ENCODE peak calls at places on chromosomes 13 and 19, in four cellular contexts. R is heart left ventricle, E is cardiac fibroblast, K is thoracic aorta. D is an unnamed sample.

GRCh38 chr19:58279925-58280316 is 1.2 kb downstream of the ZNF8 start:
- DNase-seq in R (no peak), E (no peak), K (no peak), D (peak; percentile 19)

GRCh38 chr13:113920606-113921306 is 53.1 kb downstream of the C13orf46 start:
- DNase-seq in E (no peak), R (peak; percentile 6), K (no peak), D (no peak)

GRCh38 chr13:98994080-98994479 is 16.2 kb upstream of the DOCK9 start:
- DNase-seq in K (no peak), E (no peak), R (no peak), D (no peak)

GRCh38 chr19:16073988-16074387 is 2.3 kb upstream of the TPM4 start:
- DNase-seq in R (no peak), E (no peak), K (no peak), D (no peak)

GRCh38 chr19:52722062-52723005 is 12.5 kb downstream of the ZNF611 start:
- DNase-seq in R (no peak), E (peak; percentile 48), K (no peak), D (peak; percentile 94)

GRCh38 chr13:96650301-96650886 is 343.9 kb downstream of the OXGR1 start:
- DNase-seq in E (peak; percentile 33), K (no peak), R (no peak), D (peak; percentile 94)

GRCh38 chr19:45815501-45816216 is 551 bp upstream of the RSPH6A start:
- DNase-seq in K (no peak), E (no peak), R (peak; percentile 36), D (no peak)

GRCh38 chr13:98509271-98510155 is 67.4 kb downstream of the STK24 start:
- DNase-seq in E (peak; percentile 87), R (peak; percentile 41), K (peak; percentile 31), D (peak; percentile 86)

GRCh38 chr13:50393641-50394040 is 378.4 kb downstream of the KCNRG start:
- DNase-seq in R (no peak), K (no peak), E (peak; percentile 32), D (peak; percentile 29)

GRCh38 chr13:111505175-111505777 is 184.8 kb downstream of the TEX29 start:
- DNase-seq in K (no peak), E (no peak), R (no peak), D (no peak)
- TF ChIP-seq CTCF in K (no peak), E (no peak), R (peak; percentile 29), D (no peak)

GRCh38 chr19:31591258-31591657 is 242.0 kb upstream of the TSHZ3 start:
- DNase-seq in K (no peak), E (no peak), R (no peak), D (no peak)
- TF ChIP-seq CTCF in K (no peak), E (no peak), R (no peak), D (no peak)

GRCh38 chr13:60583196-60583908 is 186.3 kb downstream of the TDRD3 start:
- DNase-seq in E (peak; percentile 78), K (no peak), R (no peak), D (no peak)
- TF ChIP-seq CTCF in E (peak; percentile 39), K (no peak), R (no peak), D (no peak)

DNA sequence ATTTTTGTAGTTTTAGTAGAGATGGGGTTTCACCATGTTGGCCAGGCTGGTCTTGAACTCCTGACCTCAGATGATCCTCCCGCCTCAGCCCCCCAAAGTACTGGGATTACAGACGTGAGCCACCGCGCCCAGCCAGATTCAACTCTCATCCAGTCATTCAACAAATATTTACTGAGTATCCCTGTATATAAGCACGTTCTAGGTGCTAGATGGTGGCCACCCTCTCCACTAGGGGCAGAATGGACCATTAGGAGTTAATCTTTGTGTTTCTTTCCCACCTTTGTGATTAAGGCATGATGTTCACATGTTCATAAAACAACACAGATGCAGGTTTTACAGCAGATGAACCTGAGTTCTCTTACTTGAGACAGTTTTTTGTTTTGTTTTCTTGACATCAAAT is 7.3 kb downstream of the SHKBP1 start:
- DNase-seq in E (no peak), K (no peak), R (no peak), D (peak; percentile 45)
- TF ChIP-seq CTCF in E (peak; percentile 24), K (no peak), R (no peak), D (peak; percentile 30)